ENCODE peak calls at places on chromosomes 13 and 19, in seven cellular contexts. S is DMS 273 treated with DMSO at 0.1 percent for 48 hours; E is neuronal stem cell; M is fibroblast of pulmonary artery; B is stimulated activated CD4-positive, alpha-beta T cell treated with anti-CD3 and anti-CD28 coated beads, Interleukin-4, amount 100 ng/mL, for 24 hours; P is adipocyte; Y is ovary. D is an unnamed sample.

GRCh38 chr13:45303866-45304265 is 37.1 kb downstream of the TPT1 start:
- DNase-seq in S (no peak), E (no peak), M (no peak), B (no peak), P (no peak), Y (no peak), D (no peak)

GRCh38 chr13:80577285-80577684 is 236.4 kb upstream of the SPRY2 start:
- DNase-seq in S (no peak), E (no peak), M (no peak), B (no peak), P (no peak), Y (no peak), D (no peak)

GRCh38 chr19:50719566-50719965 is at the start of gene SHANK1:
- DNase-seq in S (no peak), E (no peak), M (no peak), B (no peak), P (peak; percentile 49), Y (peak; percentile 53), D (peak; percentile 43)

GRCh38 chr19:33396701-33397535 is 23.4 kb downstream of the CEBPG start:
- DNase-seq in S (no peak), E (peak; percentile 15), M (peak; percentile 30), B (no peak), P (no peak), Y (no peak), D (no peak)

GRCh38 chr13:44116562-44117315 is 237.0 kb downstream of the LACC1 start:
- DNase-seq in S (no peak), E (no peak), M (peak; percentile 38), B (no peak), P (peak; percentile 30), Y (no peak), D (peak; percentile 28)

GRCh38 chr13:52447815-52448552 is 2.5 kb downstream of the VPS36 start:
- DNase-seq in S (no peak), E (no peak), M (no peak), B (no peak), P (no peak), Y (no peak), D (no peak)

GRCh38 chr19:11657307-11657706 is 60.0 kb downstream of the ZNF627 start:
- DNase-seq in S (no peak), E (no peak), M (no peak), B (no peak), P (no peak), Y (no peak), D (no peak)

GRCh38 chr13:111258637-111259036 is 61.8 kb upstream of the TEX29 start:
- DNase-seq in S (no peak), E (no peak), M (no peak), B (no peak), P (no peak), Y (no peak), D (no peak)

GRCh38 chr13:61286148-61286745 is 129.4 kb downstream of the PCDH20 start:
- DNase-seq in S (no peak), E (peak; percentile 2), M (peak; percentile 0), B (no peak), P (no peak), Y (no peak), D (peak; percentile 3)

GRCh38 chr13:44575741-44576395 is at the start of gene TSC22D1:
- DNase-seq in S (no peak), E (no peak), M (peak; percentile 63), B (peak; percentile 64), P (peak; percentile 69), Y (peak; percentile 59), D (peak; percentile 66)

GRCh38 chr13:30196025-30196424 is 111.3 kb downstream of the KATNAL1 start:
- DNase-seq in S (no peak), E (peak; percentile 4), M (peak; percentile 8), B (no peak), P (no peak), Y (no peak), D (peak; percentile 10)

GRCh38 chr19:38183227-38183914 is 40.7 kb downstream of the DPF1 start:
- DNase-seq in S (no peak), E (peak; percentile 60), M (peak; percentile 9), B (no peak), P (no peak), Y (peak; percentile 66), D (peak; percentile 49)

GRCh38 chr13:41028051-41028450 is 8.9 kb upstream of the ELF1 start:
- DNase-seq in S (no peak), E (no peak), M (no peak), B (no peak), P (no peak), Y (no peak), D (no peak)

GRCh38 chr13:62919491-62919890 is 1503.8 kb upstream of the PCDH20 start:
- DNase-seq in S (no peak), E (no peak), M (no peak), B (no peak), P (no peak), Y (no peak), D (no peak)

GRCh38 chr13:70568571-70568970 is 460.3 kb upstream of the KLHL1 start:
- DNase-seq in S (no peak), E (peak; percentile 20), M (peak; percentile 64), B (no peak), P (peak; percentile 77), Y (no peak), D (peak; percentile 52)

GRCh38 chr19:46015961-46016425 is 6.9 kb downstream of the PGLYRP1 start:
- DNase-seq in S (peak; percentile 5), E (no peak), M (no peak), B (peak; percentile 29), P (peak; percentile 23), Y (no peak), D (no peak)

GRCh38 chr13:29496241-29496712 is 99.2 kb downstream of the SLC7A1 start:
- DNase-seq in S (no peak), E (no peak), M (peak; percentile 46), B (no peak), P (no peak), Y (peak; percentile 57), D (peak; percentile 32)

GRCh38 chr13:44578064-44578394 is 1.9 kb upstream of the TSC22D1 start:
- DNase-seq in S (no peak), E (no peak), M (no peak), B (no peak), P (peak; percentile 83), Y (no peak), D (no peak)

GRCh38 chr19:4373601-4374441 is 26.5 kb downstream of the SH3GL1 start:
- DNase-seq in S (no peak), E (no peak), M (peak; percentile 45), B (no peak), P (peak; percentile 55), Y (peak; percentile 33), D (no peak)

GRCh38 chr13:26457212-26457611 is 100.3 kb upstream of the WASF3 start:
- DNase-seq in S (no peak), E (no peak), M (no peak), B (no peak), P (peak; percentile 5), Y (no peak), D (no peak)

GRCh38 chr19:8335343-8336071 is 7.6 kb downstream of the KANK3 start:
- DNase-seq in S (no peak), E (no peak), M (no peak), B (no peak), P (no peak), Y (no peak), D (no peak)

GRCh38 chr13:48853381-48854102 is 122.2 kb upstream of the FNDC3A start:
- DNase-seq in S (no peak), E (no peak), M (peak; percentile 50), B (peak; percentile 56), P (peak; percentile 41), Y (no peak), D (peak; percentile 39)

GRCh38 chr13:111550062-111550461 is 229.6 kb downstream of the TEX29 start:
- DNase-seq in S (no peak), E (no peak), M (no peak), B (no peak), P (no peak), Y (no peak), D (no peak)

GRCh38 chr13:29845440-29846056 is 4.9 kb downstream of the UBL3 start:
- DNase-seq in S (no peak), E (no peak), M (peak; percentile 46), B (no peak), P (peak; percentile 68), Y (no peak), D (peak; percentile 40)

D was measured in cardiac muscle cell.